ENCODE peak calls at places on chromosomes 16 and 17, in five cellular contexts. T, E, Q, R and Y are unnamed samples.

GRCh38 chr16:29807426-29808218 is 1.3 kb downstream of the MAZ start:
- DNase-seq in E (peak; percentile 91), R (peak; percentile 95), Q (peak; percentile 97), T (peak; percentile 91), Y (no peak)

GRCh38 chr17:2090804-2091534 is 36.1 kb downstream of the HIC1 start:
- DNase-seq in R (peak; percentile 49), E (no peak), T (no peak), Q (peak; percentile 54), Y (peak; percentile 91)

GRCh38 chr16:85205747-85206471 is 93.6 kb upstream of the CIBAR2 start:
- DNase-seq in R (no peak), E (no peak), T (no peak), Q (no peak), Y (no peak)

GRCh38 chr17:71188811-71189492 is 931.9 kb upstream of the SOX9 start:
- DNase-seq in T (no peak), Q (no peak), E (no peak), R (no peak), Y (peak; percentile 60)

GRCh38 chr16:30041841-30042240 is 10.8 kb upstream of the TLCD3B start:
- DNase-seq in E (no peak), Q (no peak), R (no peak), T (no peak), Y (no peak)

GRCh38 chr17:71850792-71851191 is 270.0 kb upstream of the SOX9 start:
- DNase-seq in R (no peak), E (no peak), T (no peak), Q (no peak), Y (no peak)

GRCh38 chr17:68207651-68208253 is 40.1 kb upstream of the AMZ2 start:
- DNase-seq in T (no peak), Q (peak; percentile 81), E (no peak), R (no peak), Y (no peak)

GRCh38 chr16:48317614-48318013 is 67.6 kb downstream of the SIAH1 start:
- DNase-seq in E (no peak), R (no peak), Q (no peak), T (no peak), Y (peak; percentile 26)

GRCh38 chr17:28529012-28529400 is 22.9 kb downstream of the FOXN1 start:
- DNase-seq in T (no peak), Q (no peak), R (no peak), E (no peak), Y (no peak)

GRCh38 chr17:66957951-66958579 is 6.4 kb upstream of the CACNG4 start:
- DNase-seq in E (no peak), R (no peak), Q (no peak), T (no peak), Y (no peak)

GRCh38 chr17:4599505-4600281 is 15.4 kb downstream of the SMTNL2 start:
- DNase-seq in E (peak; percentile 50), R (peak; percentile 44), Q (no peak), T (no peak), Y (no peak)

GRCh38 chr17:77372444-77373297 is 231.9 kb downstream of the SEC14L1 start:
- DNase-seq in R (peak; percentile 77), E (peak; percentile 74), T (no peak), Q (peak; percentile 95), Y (no peak)

GRCh38 chr16:80569440-80570105 is 28.8 kb downstream of the DYNLRB2 start:
- DNase-seq in E (no peak), R (no peak), T (no peak), Q (no peak), Y (no peak)

GRCh38 chr17:296382-296781 is 56.2 kb downstream of the RPH3AL start:
- DNase-seq in Q (peak; percentile 41), R (no peak), T (peak; percentile 8), E (no peak), Y (no peak)

GRCh38 chr17:49951362-49952080 is 17.5 kb upstream of the DLX4 start:
- DNase-seq in Q (no peak), R (no peak), T (no peak), E (no peak), Y (no peak)

GRCh38 chr17:43406676-43407645 is 8.2 kb downstream of the ARL4D start:
- DNase-seq in T (peak; percentile 76), R (no peak), E (no peak), Q (no peak), Y (no peak)
- TF ChIP-seq CTCF in T (no peak), R (no peak), E (no peak), Q (no peak), Y (no peak)

GRCh38 chr17:82372063-82372590 is 562 bp downstream of the UTS2R start:
- DNase-seq in E (no peak), R (no peak), Q (no peak), T (no peak), Y (no peak)
- H3K4me3 ChIP-seq in E (no peak overlapping the region), R (no peak overlapping the region), Q (peak overlapping the region; percentile 64), T (peak overlapping the region; percentile 28), Y (no peak overlapping the region)

GRCh38 chr17:69677130-69677529 is 262.6 kb downstream of the MAP2K6 start:
- DNase-seq in T (no peak), R (no peak), E (no peak), Q (no peak), Y (no peak)
- TF ChIP-seq CTCF in T (peak; percentile 22), R (no peak), E (no peak), Q (no peak), Y (no peak)

GRCh38 chr17:8941520-8941919 is 24.0 kb downstream of the PIK3R5 start:
- DNase-seq in Q (peak; percentile 92), T (no peak), R (no peak), E (no peak), Y (no peak)
- H3K4me3 ChIP-seq in Q (peak overlapping the region; percentile 52), T (no peak overlapping the region), R (no peak overlapping the region), E (no peak overlapping the region), Y (no peak overlapping the region)

GRCh38 chr17:34622862-34623261 is 43.5 kb downstream of the TMEM132E start:
- DNase-seq in T (no peak), E (no peak), R (no peak), Q (no peak), Y (no peak)

GRCh38 chr17:34623856-34624766 is 44.7 kb downstream of the TMEM132E start:
- DNase-seq in E (no peak), Q (no peak), T (no peak), R (no peak), Y (no peak)

GRCh38 chr17:34628883-34629282 is 49.5 kb downstream of the TMEM132E start:
- DNase-seq in E (no peak), T (no peak), Q (no peak), R (no peak), Y (no peak)

GRCh38 chr17:34624767-34625389 is 45.5 kb downstream of the TMEM132E start:
- DNase-seq in Q (no peak), R (no peak), T (no peak), E (no peak), Y (no peak)

GRCh38 chr17:34626141-34626681 is 46.8 kb downstream of the TMEM132E start:
- DNase-seq in Q (no peak), T (no peak), E (no peak), R (no peak), Y (no peak)
- TF ChIP-seq CTCF in Q (no peak), T (no peak), E (no peak), R (no peak), Y (no peak)

GRCh38 chr16:86580063-86580797 is 1.9 kb downstream of the FOXL1 start:
- DNase-seq in R (no peak), E (no peak), Q (no peak), T (no peak), Y (no peak)
- H3K4me3 ChIP-seq in R (peak overlapping the region; percentile 15), E (no peak overlapping the region), Q (no peak overlapping the region), T (peak overlapping the region; percentile 35), Y (peak overlapping the region; percentile 64)

DNA sequence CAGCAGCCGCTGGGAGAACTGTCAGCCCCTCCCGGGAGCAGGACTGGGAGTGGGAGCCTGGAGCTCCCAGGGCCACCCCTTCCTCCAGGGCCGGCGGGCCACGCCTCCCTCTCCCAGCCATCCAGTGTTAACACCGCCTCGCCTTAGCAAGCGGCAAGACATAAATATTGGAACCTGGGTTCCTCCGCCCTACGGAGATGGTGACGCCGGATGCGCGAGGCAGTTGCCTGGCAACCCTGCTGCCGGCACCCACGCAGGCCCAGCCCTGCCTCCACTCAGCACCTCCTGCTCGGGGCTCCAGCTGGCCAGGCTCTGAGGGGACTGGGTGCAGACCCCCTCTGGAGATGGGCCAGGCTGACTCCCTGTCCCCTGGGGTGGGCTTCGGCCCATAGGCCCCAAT is 27.4 kb upstream of the CACNA1H start:
- DNase-seq in E (no peak), T (peak; percentile 83), Q (no peak), R (no peak), Y (peak; percentile 1)
- TF ChIP-seq CTCF in E (no peak), T (no peak), Q (no peak), R (no peak), Y (no peak)

DNA sequence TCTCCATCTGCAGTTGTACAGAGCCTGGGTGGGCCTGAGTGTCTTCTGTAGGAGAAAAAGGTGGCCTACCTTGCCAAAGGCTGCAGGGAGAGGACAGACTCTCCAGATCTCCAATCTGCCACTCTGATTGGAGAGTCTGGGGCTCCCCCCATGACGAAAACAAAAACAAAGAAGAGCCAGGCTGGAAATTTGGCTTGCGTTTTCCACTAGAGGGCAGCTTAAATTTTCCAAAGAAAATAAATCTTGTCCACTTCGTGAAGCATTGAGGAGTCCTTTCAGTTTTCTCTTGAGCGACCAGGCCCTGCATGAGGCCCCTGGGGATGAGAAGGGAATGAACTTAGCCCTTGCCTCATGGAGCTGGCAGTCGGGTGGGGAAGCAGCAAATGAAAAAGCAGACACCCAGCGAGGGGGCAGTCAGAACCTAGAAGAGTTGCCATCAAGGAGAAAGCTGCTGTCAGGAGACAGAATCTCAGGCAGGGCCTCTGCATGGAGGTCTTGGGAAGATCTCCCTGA is 8.2 kb upstream of the SHCBP1 start:
- DNase-seq in R (peak; percentile 23), E (no peak), T (no peak), Q (no peak), Y (peak; percentile 41)
- H3K4me3 ChIP-seq in R (no peak overlapping the region), E (no peak overlapping the region), T (no peak overlapping the region), Q (no peak overlapping the region), Y (no peak overlapping the region)

GRCh38 chr16:64403352-64403751 is 718.5 kb downstream of the CDH11 start:
- DNase-seq in T (no peak), E (no peak), Q (no peak), R (no peak), Y (no peak)

GRCh38 chr16:64410306-64410705 is 711.6 kb downstream of the CDH11 start:
- DNase-seq in R (no peak), E (no peak), Q (no peak), T (no peak), Y (no peak)

GRCh38 chr16:64408699-64409098 is 713.2 kb downstream of the CDH11 start:
- DNase-seq in E (no peak), Q (no peak), R (no peak), T (no peak), Y (no peak)

GRCh38 chr16:64409762-64410161 is 712.1 kb downstream of the CDH11 start:
- DNase-seq in E (no peak), Q (no peak), T (no peak), R (no peak), Y (no peak)

GRCh38 chr16:64406661-64407267 is 715.1 kb downstream of the CDH11 start:
- DNase-seq in Q (no peak), R (no peak), T (no peak), E (no peak), Y (no peak)
- TF ChIP-seq CTCF in Q (no peak), R (no peak), T (no peak), E (no peak), Y (no peak)